ENCODE peak calls at places on chromosomes 7 and 10, in six cellular contexts. I is naive thymus-derived CD8-positive, alpha-beta T cell; H is Right ventricle myocardium inferior; Y is NCI-H2081; E is stimulated activated CD8-positive, alpha-beta memory T cell treated with anti-CD3 and anti-CD28 coated beads, Interleukin-15, amount 100 ng/mL, for 4 hours; S is adipocyte. A is an unnamed sample.

GRCh38 chr7:4226166-4226857 is 455.8 kb upstream of the FOXK1 start:
- DNase-seq in I (no peak), H (no peak), Y (peak; percentile 18), E (no peak), S (no peak), A (no peak)

GRCh38 chr10:33982995-33983394 is 648.5 kb upstream of the NRP1 start:
- DNase-seq in I (no peak), H (no peak), Y (no peak), E (no peak), S (peak; percentile 2), A (no peak)

GRCh38 chr10:99654791-99655190 is 4.5 kb upstream of the ENTPD7 start:
- DNase-seq in I (no peak), H (no peak), Y (no peak), E (no peak), S (peak; percentile 65), A (no peak)

GRCh38 chr10:13594641-13595040 is 7.9 kb downstream of the PRPF18 start:
- DNase-seq in I (no peak), H (no peak), Y (no peak), E (no peak), S (no peak), A (no peak)

GRCh38 chr10:5615263-5615820 is 51.1 kb downstream of the ASB13 start:
- DNase-seq in I (no peak), H (no peak), Y (no peak), E (no peak), S (no peak), A (no peak)

GRCh38 chr7:129370812-129371211 is 63.4 kb upstream of the STRIP2 start:
- DNase-seq in I (no peak), H (no peak), Y (no peak), E (no peak), S (no peak), A (no peak)

GRCh38 chr7:12653127-12653917 is 34.1 kb upstream of the ARL4A start:
- DNase-seq in I (no peak), H (no peak), Y (no peak), E (no peak), S (peak; percentile 41), A (no peak)

GRCh38 chr7:77295549-77295948 is 95.9 kb upstream of the FGL2 start:
- DNase-seq in I (no peak), H (no peak), Y (no peak), E (no peak), S (no peak), A (no peak)

GRCh38 chr7:26198133-26198780 is 2.3 kb downstream of the HNRNPA2B1 start:
- DNase-seq in I (no peak), H (no peak), Y (peak; percentile 37), E (no peak), S (peak; percentile 83), A (no peak)

GRCh38 chr10:113941140-113941539 is 86.7 kb downstream of the NHLRC2 start:
- DNase-seq in I (no peak), H (no peak), Y (no peak), E (no peak), S (no peak), A (no peak)

GRCh38 chr7:75920431-75921161 is 5.6 kb downstream of the POR start:
- DNase-seq in I (peak; percentile 2), H (no peak), Y (no peak), E (no peak), S (peak; percentile 51), A (no peak)

GRCh38 chr7:74043523-74043951 is 15.6 kb downstream of the ELN start:
- DNase-seq in I (no peak), H (no peak), Y (peak; percentile 87), E (no peak), S (peak; percentile 56), A (peak; percentile 13)

GRCh38 chr10:83965473-83965872 is 173.8 kb upstream of the GHITM start:
- DNase-seq in I (no peak), H (no peak), Y (no peak), E (no peak), S (no peak), A (no peak)

GRCh38 chr7:52705768-52706167 is 329.7 kb upstream of the POM121L12 start:
- DNase-seq in I (no peak), H (no peak), Y (no peak), E (no peak), S (no peak), A (no peak)

GRCh38 chr10:98128802-98129201 is 5.7 kb upstream of the R3HCC1L start:
- DNase-seq in I (no peak), H (no peak), Y (no peak), E (no peak), S (no peak), A (no peak)

GRCh38 chr7:101816499-101817030 is 861 bp upstream of the CUX1 start:
- DNase-seq in I (no peak), H (no peak), Y (peak; percentile 17), E (no peak), S (peak; percentile 72), A (no peak)

GRCh38 chr7:41030673-41031072 is 672.2 kb downstream of the INHBA start:
- DNase-seq in I (no peak), H (no peak), Y (no peak), E (no peak), S (no peak), A (no peak)

GRCh38 chr7:48680996-48681395 is 243.4 kb upstream of the CDC14C start:
- DNase-seq in I (no peak), H (no peak), Y (no peak), E (no peak), S (no peak), A (peak; percentile 55)

GRCh38 chr10:36021096-36021495 is 379.0 kb upstream of the FZD8 start:
- DNase-seq in I (no peak), H (no peak), Y (no peak), E (no peak), S (no peak), A (no peak)

GRCh38 chr10:118449521-118449920 is 107.4 kb upstream of the FAM204A start:
- DNase-seq in I (no peak), H (no peak), Y (no peak), E (no peak), S (no peak), A (no peak)

GRCh38 chr10:16182688-16183087 is 254.1 kb upstream of the PTER start:
- DNase-seq in I (no peak), H (no peak), Y (no peak), E (no peak), S (peak; percentile 34), A (no peak)

GRCh38 chr7:83366629-83367028 is 203.9 kb upstream of the PCLO start:
- DNase-seq in I (no peak), H (no peak), Y (no peak), E (no peak), S (peak; percentile 28), A (no peak)

GRCh38 chr10:43350139-43350538 is 21.3 kb upstream of the FXYD4 start:
- DNase-seq in I (no peak), H (no peak), Y (no peak), E (no peak), S (no peak), A (no peak)

GRCh38 chr7:94856643-94857042 is 50.8 kb upstream of the PPP1R9A start:
- DNase-seq in I (no peak), H (no peak), Y (no peak), E (no peak), S (no peak), A (no peak)

GRCh38 chr10:48450233-48450810 is 143.8 kb downstream of the MAPK8 start:
- DNase-seq in I (no peak), H (no peak), Y (no peak), E (no peak), S (no peak), A (no peak)

GRCh38 chr7:100639995-100640394 is 1.4 kb downstream of the TFR2 start:
- DNase-seq in I (no peak), H (no peak), Y (no peak), E (no peak), S (no peak), A (no peak)

GRCh38 chr7:4958477-4959301 is at the start of gene MMD2:
- DNase-seq in I (no peak), H (no peak), Y (no peak), E (no peak), S (peak; percentile 8), A (no peak)

GRCh38 chr7:47091141-47091540 is 490.8 kb downstream of the TNS3 start:
- DNase-seq in I (no peak), H (no peak), Y (no peak), E (no peak), S (peak; percentile 48), A (no peak)

GRCh38 chr7:5693529-5693928 is 87.9 kb downstream of the RNF216 start:
- DNase-seq in I (no peak), H (no peak), Y (no peak), E (no peak), S (peak; percentile 83), A (no peak)

GRCh38 chr7:55409474-55410225 is 44.5 kb downstream of the LANCL2 start:
- DNase-seq in I (no peak), H (no peak), Y (peak; percentile 4), E (no peak), S (no peak), A (no peak)

GRCh38 chr7:96503597-96503996 is 181.7 kb upstream of the SLC25A13 start:
- DNase-seq in I (no peak), H (no peak), Y (no peak), E (no peak), S (no peak), A (no peak)